ENCODE peak calls at places on chromosomes 11 and 22, in five cellular contexts. K is H1, W is K562, L is GM12878, M is HepG2. J is an unnamed sample.

GRCh38 chr22:38315801-38316339 is 1.4 kb downstream of the CSNK1E start:
- DNase-seq in M (no peak), L (no peak), K (no peak), W (no peak), J (no peak)

GRCh38 chr11:118657238-118657637 is 22.2 kb downstream of the TREH start:
- DNase-seq in W (peak), K (no peak), M (no peak), L (no peak), J (no peak)

GRCh38 chr22:37953062-37953436 is 352 bp downstream of the C22orf23 start:
- DNase-seq in L (no peak), K (peak), W (peak), M (no peak), J (no peak)

GRCh38 chr11:68199295-68199987 is 13.7 kb downstream of the KMT5B start:
- DNase-seq in M (no peak), K (no peak), L (no peak), W (no peak), J (no peak)

GRCh38 chr11:60634151-60634550 is 65.3 kb upstream of the MS4A8 start:
- DNase-seq in K (peak), L (peak), M (no peak), W (peak), J (peak)

GRCh38 chr22:46010177-46010867 is 33.4 kb upstream of the WNT7B start:
- DNase-seq in M (no peak), K (no peak), W (no peak), L (no peak), J (no peak)

GRCh38 chr11:118605116-118605867 is 2.1 kb upstream of the PHLDB1 start:
- DNase-seq in M (peak), L (no peak), K (no peak), W (peak), J (no peak)

GRCh38 chr22:47563406-47564157 is 801.1 kb downstream of the TBC1D22A start:
- DNase-seq in L (no peak), K (no peak), M (no peak), W (no peak), J (no peak)

GRCh38 chr22:43857367-43857766 is 4.9 kb downstream of the SULT4A1 start:
- DNase-seq in L (no peak), W (no peak), M (no peak), K (no peak), J (no peak)

GRCh38 chr11:68661697-68662603 is 22.4 kb upstream of the GAL start:
- DNase-seq in K (no peak), M (no peak), W (no peak), L (no peak), J (no peak)

GRCh38 chr22:41442240-41442792 is 4.3 kb downstream of the TOB2 start:
- DNase-seq in W (no peak), K (no peak), M (no peak), L (no peak), J (no peak)

GRCh38 chr11:37450613-37451012 is 852.6 kb upstream of the RAG2 start:
- DNase-seq in M (no peak), W (no peak), L (no peak), K (no peak), J (no peak)

GRCh38 chr22:41857160-41857859 is 24.4 kb downstream of the SREBF2 start:
- DNase-seq in W (peak), M (peak), K (peak), L (peak), J (peak)

GRCh38 chr22:30541979-30542810 is 4.3 kb downstream of the SEC14L6 start:
- DNase-seq in M (no peak), W (peak), L (no peak), K (peak), J (no peak)

GRCh38 chr11:12028303-12028702 is 19.9 kb upstream of the DKK3 start:
- DNase-seq in M (no peak), L (no peak), K (no peak), W (no peak), J (no peak)

GRCh38 chr11:117752721-117753237 is 44.2 kb downstream of the DSCAML1 start:
- DNase-seq in W (no peak), L (no peak), M (no peak), K (no peak), J (no peak)

GRCh38 chr11:64848779-64849599 is 4.5 kb upstream of the CDC42BPG start:
- DNase-seq in M (no peak), W (no peak), K (peak), L (no peak), J (no peak)
- TF ChIP-seq YY1 in M (peak), W (no peak), K (peak), L (no peak), J (no peak)

GRCh38 chr11:102144357-102145342 is 34.4 kb downstream of the YAP1 start:
- DNase-seq in W (no peak), M (peak), K (no peak), L (no peak), J (no peak)

GRCh38 chr11:102139081-102139498 is 28.8 kb downstream of the YAP1 start:
- DNase-seq in W (no peak), L (no peak), M (no peak), K (no peak), J (no peak)

GRCh38 chr11:102138677-102139076 is 28.4 kb downstream of the YAP1 start:
- DNase-seq in L (no peak), W (no peak), K (no peak), M (no peak), J (no peak)

GRCh38 chr11:102143867-102144266 is 33.6 kb downstream of the YAP1 start:
- DNase-seq in W (no peak), L (no peak), M (no peak), K (no peak), J (no peak)

DNA sequence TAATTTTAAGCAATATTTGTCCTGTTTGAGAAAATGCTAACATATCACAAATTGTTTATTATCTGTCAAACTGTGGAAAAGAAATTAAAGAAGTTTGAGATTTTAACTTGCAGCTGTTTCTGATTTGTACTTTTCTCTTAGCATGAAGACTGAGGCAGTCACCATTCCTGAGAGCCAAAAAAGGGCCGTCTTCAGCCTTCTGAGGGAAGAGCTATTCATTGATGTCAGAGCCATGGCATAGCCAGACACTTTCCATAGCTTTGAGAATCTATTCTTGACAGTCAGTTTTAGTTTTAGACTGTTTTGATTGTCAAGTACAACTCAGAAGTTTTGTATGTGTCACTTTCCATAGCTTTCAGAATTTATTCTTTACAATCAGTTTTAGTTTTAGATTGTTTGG is 32.1 kb downstream of the YAP1 start:
- DNase-seq in L (no peak), W (no peak), M (no peak), K (no peak), J (no peak)
- TF ChIP-seq EZH2 in L (no peak), W (no peak), M (no peak), K (no peak), J (no peak)

DNA sequence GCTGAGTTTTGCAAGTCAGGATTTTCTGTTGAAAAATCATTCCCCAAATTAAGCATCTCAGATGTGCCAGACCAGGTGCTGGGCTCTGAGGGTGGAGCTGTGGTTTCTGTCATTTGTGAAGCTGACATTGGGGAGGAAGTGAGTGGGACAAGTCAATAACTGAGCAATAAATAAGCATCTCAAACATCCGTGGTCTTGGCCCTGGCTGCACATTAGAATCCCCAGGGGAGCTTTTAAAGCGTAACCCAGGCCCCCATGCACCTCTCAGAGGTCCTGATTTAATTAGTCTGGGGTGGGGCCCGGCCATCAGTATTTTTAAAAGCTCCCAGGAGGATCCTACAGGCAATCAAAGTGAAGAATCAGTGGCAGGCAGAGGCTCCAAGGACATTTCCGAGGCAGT is 420.0 kb downstream of the MN1 start:
- DNase-seq in L (no peak), K (no peak), M (no peak), W (no peak), J (no peak)
- TF ChIP-seq YY1 in L (no peak), K (no peak), M (no peak), W (no peak), J (no peak)

DNA sequence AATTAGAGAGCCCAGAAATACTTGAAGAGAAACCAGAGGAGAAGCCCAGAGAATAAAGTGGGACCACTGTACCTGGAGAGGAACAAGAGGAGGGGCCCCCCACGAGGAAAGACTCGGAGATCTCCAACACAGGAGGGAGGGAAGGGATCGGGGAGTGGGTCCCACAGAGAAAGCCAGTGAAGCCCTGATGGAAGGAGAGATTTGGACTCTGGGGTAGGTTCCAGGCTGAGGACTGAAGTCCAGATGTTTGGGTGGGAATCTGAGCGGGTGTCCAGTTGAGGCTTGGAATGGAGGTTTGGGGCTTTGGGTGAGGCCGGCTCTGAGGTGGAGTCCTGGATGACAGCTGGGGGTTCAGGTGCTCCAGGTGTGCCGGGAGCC is 32.7 kb downstream of the PDE2A start:
- DNase-seq in K (no peak), M (no peak), L (no peak), W (no peak), J (no peak)
- TF ChIP-seq EZH2 in K (no peak), M (peak), L (no peak), W (no peak), J (no peak)

DNA sequence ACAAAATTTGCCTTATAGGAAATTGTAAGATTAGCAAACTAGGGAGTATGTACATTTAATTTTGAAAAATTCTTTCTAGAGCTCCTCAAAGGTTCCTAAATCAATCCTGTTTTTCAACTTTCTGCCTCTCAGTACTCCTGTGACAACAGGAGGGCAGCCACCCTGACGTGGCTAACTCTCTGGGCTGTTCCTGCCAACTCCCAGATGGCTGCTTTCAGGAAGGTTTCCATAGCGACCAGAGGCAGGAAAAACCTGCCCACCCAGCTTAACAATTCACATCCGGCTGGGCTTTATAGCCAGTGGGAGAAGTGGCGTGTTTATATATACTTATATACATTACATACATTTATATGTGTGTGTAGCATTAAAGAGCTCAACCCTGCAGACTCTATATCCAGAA is 26.5 kb downstream of the SGSM3 start:
- DNase-seq in W (no peak), K (peak), M (no peak), L (no peak), J (no peak)
- TF ChIP-seq YY1 in W (no peak), K (no peak), M (no peak), L (no peak), J (no peak)

GRCh38 chr11:20597137-20597923 is 2.1 kb upstream of the SLC6A5 start:
- DNase-seq in L (no peak), M (no peak), K (peak), W (no peak), J (no peak)

GRCh38 chr11:20601221-20601914 is 2.0 kb downstream of the SLC6A5 start:
- DNase-seq in K (peak), M (no peak), W (no peak), L (no peak), J (no peak)

GRCh38 chr11:20597924-20598484 is 1.4 kb upstream of the SLC6A5 start:
- DNase-seq in K (peak), M (no peak), L (no peak), W (no peak), J (no peak)

GRCh38 chr11:20598487-20598886 is 921 bp upstream of the SLC6A5 start:
- DNase-seq in K (no peak), W (no peak), L (no peak), M (no peak), J (no peak)

GRCh38 chr11:20599424-20600346 is at the start of gene SLC6A5:
- DNase-seq in K (peak), M (peak), L (no peak), W (peak), J (no peak)
- TF ChIP-seq EZH2 in K (peak), M (peak), L (no peak), W (no peak), J (no peak)

GRCh38 chr11:128341767-128342318 is 245.5 kb downstream of the ETS1 start:
- DNase-seq in W (no peak), L (no peak), M (no peak), K (no peak), J (no peak)

GRCh38 chr11:128343134-128343514 is 244.2 kb downstream of the ETS1 start:
- DNase-seq in W (no peak), M (no peak), K (no peak), L (no peak), J (no peak)

GRCh38 chr11:128342511-128343133 is 244.7 kb downstream of the ETS1 start:
- DNase-seq in W (no peak), L (peak), M (peak), K (no peak), J (no peak)

GRCh38 chr11:128339721-128340271 is 247.6 kb downstream of the ETS1 start:
- DNase-seq in W (no peak), K (no peak), L (no peak), M (no peak), J (no peak)

DNA sequence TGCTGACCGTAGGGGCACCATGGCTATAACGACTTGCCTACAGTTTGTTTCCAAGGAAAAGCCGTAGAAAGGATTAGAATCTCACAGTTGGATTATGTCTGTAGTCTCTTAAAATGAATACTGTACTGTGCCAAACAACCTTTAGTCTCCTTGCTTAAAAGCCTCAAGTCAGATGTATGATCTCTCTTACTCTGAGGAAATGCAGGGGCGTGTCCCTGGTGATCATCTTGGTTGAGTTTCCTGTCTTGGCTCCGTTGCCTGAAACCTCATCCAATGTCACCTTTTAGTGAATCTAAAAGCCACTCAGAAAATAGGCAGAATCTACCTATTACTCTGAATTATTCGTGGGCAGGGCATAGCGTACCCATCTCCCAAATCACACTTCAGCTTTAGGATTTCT is 246.1 kb downstream of the ETS1 start:
- DNase-seq in W (no peak), M (no peak), L (no peak), K (no peak), J (no peak)
- TF ChIP-seq YY1 in W (no peak), M (no peak), L (no peak), K (no peak), J (no peak)

GRCh38 chr11:7450836-7451235 is 34.5 kb upstream of the OLFML1 start:
- DNase-seq in L (no peak), M (no peak), W (no peak), K (no peak), J (no peak)

GRCh38 chr11:7451952-7452507 is 33.3 kb upstream of the OLFML1 start:
- DNase-seq in K (no peak), W (no peak), L (no peak), M (no peak), J (no peak)

GRCh38 chr11:7451520-7451919 is 33.8 kb upstream of the OLFML1 start:
- DNase-seq in K (no peak), M (no peak), W (no peak), L (no peak), J (no peak)

GRCh38 chr11:7457211-7457610 is 28.1 kb upstream of the OLFML1 start:
- DNase-seq in K (no peak), M (no peak), L (no peak), W (no peak), J (no peak)

GRCh38 chr11:7454854-7455253 is 30.5 kb upstream of the OLFML1 start:
- DNase-seq in W (no peak), M (no peak), K (no peak), L (no peak), J (no peak)
- TF ChIP-seq EZH2 in W (no peak), M (no peak), K (no peak), L (no peak), J (no peak)

J was measured in HCT116.